ENCODE peak calls at places on chromosomes 7 and 10, in six cellular contexts. A is activated CD8-positive, alpha-beta T cell treated with anti-CD3 and anti-CD28 coated beads for 36 hours; C is anterior cingulate cortex; X is mucosa of gallbladder; U is T1000; M is GM23338. I is an unnamed sample.
A peak's percentile ranks its signal among the peaks of the same experiment; 100 is the strongest.

GRCh38 chr10:103660364-103661197 is 167.1 kb downstream of the NEURL1 start:
- DNase-seq in C (peak; percentile 25), M (no peak), U (peak; percentile 21), A (peak; percentile 27), X (no peak), I (no peak)

GRCh38 chr7:155457544-155458316 is at the start of gene EN2:
- DNase-seq in X (no peak), M (peak; percentile 39), U (no peak), A (no peak), C (no peak), I (no peak)

GRCh38 chr10:87546221-87546620 is 41.5 kb downstream of the MINPP1 start:
- DNase-seq in A (peak; percentile 40), M (no peak), X (peak; percentile 21), C (no peak), U (no peak), I (no peak)

GRCh38 chr7:120874722-120875121 is 16.8 kb upstream of the TSPAN12 start:
- DNase-seq in M (no peak), X (no peak), C (no peak), A (no peak), U (no peak), I (no peak)

GRCh38 chr7:1938788-1939433 is 268.8 kb downstream of the ELFN1 start:
- DNase-seq in U (no peak), X (no peak), M (no peak), C (no peak), A (peak; percentile 36), I (no peak)

GRCh38 chr10:88288621-88289059 is 294.5 kb downstream of the RNLS start:
- DNase-seq in U (no peak), A (peak; percentile 6), X (no peak), C (no peak), M (no peak), I (no peak)

GRCh38 chr7:24435002-24435401 is 138.2 kb upstream of the PALS2 start:
- DNase-seq in M (peak; percentile 95), X (no peak), A (no peak), C (no peak), U (no peak), I (no peak)

GRCh38 chr7:74203157-74203556 is 6.6 kb upstream of the LAT2 start:
- DNase-seq in A (no peak), C (no peak), M (peak; percentile 82), U (no peak), X (peak; percentile 38), I (peak; percentile 48)

GRCh38 chr7:130231792-130232191 is 24.1 kb downstream of the SSMEM1 start:
- DNase-seq in C (no peak), M (no peak), U (no peak), X (no peak), A (no peak), I (no peak)

GRCh38 chr10:117938104-117938503 is 108.6 kb downstream of the RAB11FIP2 start:
- DNase-seq in X (no peak), C (no peak), U (no peak), M (no peak), A (peak; percentile 5), I (no peak)

GRCh38 chr7:4013793-4014192 is 668.3 kb upstream of the FOXK1 start:
- DNase-seq in C (no peak), A (no peak), U (no peak), X (no peak), M (no peak), I (no peak)

GRCh38 chr10:131155218-131155902 is 156.2 kb downstream of the TCERG1L start:
- DNase-seq in X (no peak), M (no peak), C (no peak), U (no peak), A (no peak), I (no peak)

GRCh38 chr10:43369921-43370320 is 1.5 kb upstream of the FXYD4 start:
- DNase-seq in A (no peak), U (no peak), C (no peak), M (no peak), X (no peak), I (no peak)

GRCh38 chr10:105187243-105187642 is 546.2 kb downstream of the SORCS3 start:
- DNase-seq in X (no peak), A (no peak), C (no peak), U (no peak), M (no peak), I (no peak)

GRCh38 chr10:101827919-101828600 is 9.8 kb upstream of the OGA start:
- DNase-seq in M (no peak), C (no peak), X (no peak), A (no peak), U (no peak), I (no peak)

GRCh38 chr10:63331586-63331985 is 134.2 kb downstream of the JMJD1C start:
- DNase-seq in C (no peak), A (no peak), X (no peak), U (no peak), M (no peak), I (no peak)

GRCh38 chr7:38070718-38071117 is 107.3 kb upstream of the STARD3NL start:
- DNase-seq in U (no peak), X (no peak), C (no peak), M (peak; percentile 81), A (peak; percentile 42), I (no peak)